ENCODE peak calls at places on chromosomes 2 and 18, in four cellular contexts. Z, O, W and N are unnamed samples. For H3K9me3 and H3K4me1, the result is how much of the 10 kb centered on the place peaks cover.

GRCh38 chr2:200862532-200863000 is 1.9 kb downstream of the CLK1 start:
- DNase-seq in Z (peak), O (peak), W (no peak), N (peak)

GRCh38 chr2:101679037-101679726 is 18.3 kb upstream of the MAP4K4 start:
- DNase-seq in Z (no peak), O (peak), W (no peak), N (peak)

GRCh38 chr18:59033361-59033760 is 106.3 kb upstream of the SEC11C start:
- DNase-seq in Z (no peak), O (no peak), W (no peak), N (peak)

GRCh38 chr2:14690926-14691325 is 58.4 kb downstream of the LRATD1 start:
- DNase-seq in Z (no peak), O (no peak), W (no peak), N (no peak)

GRCh38 chr2:218691234-218691633 is 19.3 kb downstream of the STK36 start:
- DNase-seq in Z (no peak), O (peak), W (no peak), N (peak)

GRCh38 chr18:59569321-59569720 is 127.9 kb downstream of the CCBE1 start:
- DNase-seq in Z (no peak), O (no peak), W (no peak), N (no peak)

GRCh38 chr2:218397502-218398436 is 1.9 kb upstream of the CTDSP1 start:
- DNase-seq in Z (no peak), O (peak), W (peak), N (peak)

GRCh38 chr18:74392323-74392722 is 64.8 kb downstream of the DIPK1C start:
- DNase-seq in Z (no peak), O (no peak), W (no peak), N (no peak)

GRCh38 chr2:135072125-135072997 is 20.3 kb downstream of the RAB3GAP1 start:
- DNase-seq in Z (no peak), O (no peak), W (no peak), N (no peak)
- H3K9me3 ChIP-seq in Z (under half), O (under half), W (under half), N (under half)

GRCh38 chr2:88856409-88857135 is 165.1 kb downstream of the RPIA start:
- DNase-seq in Z (no peak), O (no peak), W (no peak), N (no peak)
- H3K9ac ChIP-seq in Z (no peak), O (no peak), W (no peak), N (no peak)

GRCh38 chr2:43176449-43176848 is 50.0 kb downstream of the ZFP36L2 start:
- DNase-seq in Z (no peak), O (no peak), W (no peak), N (no peak)
- H3K4me1 ChIP-seq in Z (under half), O (under half), W (half or more), N (under half)

DNA sequence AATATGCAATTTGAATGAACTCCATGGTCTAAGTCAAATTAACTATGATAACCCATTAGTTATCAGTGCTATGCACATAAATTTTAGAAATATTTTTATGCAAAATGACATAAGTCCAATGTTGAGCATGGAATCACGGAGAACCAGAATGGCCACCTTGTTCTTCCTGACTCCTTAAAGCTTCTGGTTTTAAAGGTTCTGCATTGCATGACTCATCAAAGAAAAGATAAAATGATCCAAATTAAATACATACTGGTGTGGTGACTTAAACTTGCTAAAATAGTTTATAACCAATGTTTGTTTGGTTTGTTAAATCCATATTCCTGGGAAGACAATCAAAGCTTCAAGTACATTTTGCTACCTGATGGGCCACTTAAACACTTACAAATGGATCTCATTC is 1146.9 kb upstream of the NRXN1 start:
- DNase-seq in Z (no peak), O (no peak), W (no peak), N (peak)
- H3K9me3 ChIP-seq in Z (under half), O (under half), W (under half), N (under half)

GRCh38 chr2:16639431-16639830 is 26.2 kb downstream of the CYRIA start:
- DNase-seq in Z (no peak), O (no peak), W (no peak), N (no peak)

GRCh38 chr2:16633632-16634430 is 31.8 kb downstream of the CYRIA start:
- DNase-seq in Z (no peak), O (no peak), W (peak), N (no peak)

GRCh38 chr2:16632615-16633014 is 33.0 kb downstream of the CYRIA start:
- DNase-seq in Z (no peak), O (no peak), W (no peak), N (no peak)

GRCh38 chr2:16638941-16639340 is 26.7 kb downstream of the CYRIA start:
- DNase-seq in Z (no peak), O (no peak), W (no peak), N (no peak)

GRCh38 chr2:16635796-16636699 is 29.6 kb downstream of the CYRIA start:
- DNase-seq in Z (no peak), O (no peak), W (peak), N (no peak)
- H3K9ac ChIP-seq in Z (no peak), O (no peak), W (peak), N (peak)

DNA sequence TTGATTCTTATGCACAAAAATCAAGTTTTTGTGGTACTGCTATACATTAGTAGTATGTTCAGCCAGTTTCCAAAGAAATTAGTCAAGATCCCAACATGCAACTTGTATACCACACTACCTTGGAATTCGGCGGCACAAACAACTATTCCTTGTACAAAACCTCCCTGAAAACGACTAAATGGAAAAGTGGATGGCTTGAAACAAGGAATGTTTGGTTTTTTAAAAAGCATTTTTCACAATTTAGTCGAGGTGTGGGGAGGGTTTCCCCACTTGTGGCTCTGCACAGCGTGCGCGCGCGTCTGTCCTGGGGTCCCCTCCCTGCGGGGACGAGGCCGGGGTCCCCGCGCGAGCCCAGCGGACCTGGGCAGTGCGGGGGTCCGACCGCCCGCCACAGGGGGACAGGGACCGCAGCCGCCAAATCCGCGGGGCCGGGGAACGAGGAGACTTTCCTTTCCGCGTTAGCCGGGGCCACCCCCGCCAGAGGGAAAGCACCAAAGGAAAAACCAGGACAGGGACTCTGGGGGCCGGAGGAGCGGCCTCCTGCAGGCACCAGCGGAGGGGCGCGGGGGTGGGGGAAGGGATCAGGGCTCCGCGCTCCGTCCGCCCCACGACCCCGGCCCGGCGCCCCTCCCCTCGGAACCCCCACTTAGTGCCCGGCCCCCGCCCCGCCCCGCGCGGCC is 534 bp upstream of the SOCS6 start:
- DNase-seq in Z (no peak), O (peak), W (peak), N (peak)
- H3K4me1 ChIP-seq in Z (under half), O (under half), W (under half), N (under half)

DNA sequence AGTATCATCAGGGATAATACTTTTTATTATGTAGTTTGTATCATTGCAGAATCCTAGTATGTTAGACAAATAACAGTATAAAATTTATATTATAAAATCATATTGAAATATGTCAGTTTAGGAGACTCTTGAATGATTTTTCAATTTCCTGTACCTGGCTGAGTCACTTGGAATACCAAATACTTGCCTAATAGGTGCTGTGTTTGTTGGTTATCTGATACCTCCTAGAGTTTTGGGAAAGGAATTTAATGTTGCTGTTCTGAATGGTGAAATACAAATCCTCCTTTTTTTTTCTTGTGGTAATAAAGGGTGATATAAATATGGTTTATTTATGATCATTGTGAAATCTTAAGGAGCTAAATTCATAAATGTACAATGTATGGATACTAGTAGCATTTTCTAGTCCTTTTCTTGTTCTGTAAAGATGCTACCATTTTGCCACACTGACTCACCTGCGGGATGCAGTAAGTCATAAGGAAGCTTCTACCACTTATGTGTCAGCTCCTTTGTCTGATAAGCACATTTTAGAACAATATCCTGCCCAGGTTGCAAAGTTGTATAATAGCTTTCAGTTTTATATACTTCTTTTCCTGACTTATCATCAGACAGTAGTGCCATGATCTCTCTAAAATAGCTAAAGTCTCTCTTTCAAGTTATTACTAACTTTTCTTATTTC is 465.5 kb downstream of the XIRP2 start:
- DNase-seq in Z (no peak), O (no peak), W (no peak), N (no peak)
- H3K9me3 ChIP-seq in Z (under half), O (under half), W (under half), N (under half)

GRCh38 chr2:10226032-10226724 is 76.5 kb upstream of the HPCAL1 start:
- DNase-seq in Z (no peak), O (no peak), W (no peak), N (no peak)

GRCh38 chr2:10223932-10224720 is 78.6 kb upstream of the HPCAL1 start:
- DNase-seq in Z (no peak), O (no peak), W (no peak), N (no peak)

GRCh38 chr2:10223471-10223870 is 79.2 kb upstream of the HPCAL1 start:
- DNase-seq in Z (no peak), O (no peak), W (no peak), N (no peak)

GRCh38 chr2:10225291-10226031 is 77.2 kb upstream of the HPCAL1 start:
- DNase-seq in Z (no peak), O (no peak), W (no peak), N (no peak)

GRCh38 chr2:10224734-10225133 is 78.0 kb upstream of the HPCAL1 start:
- DNase-seq in Z (no peak), O (no peak), W (no peak), N (no peak)
- H3K9ac ChIP-seq in Z (no peak), O (no peak), W (no peak), N (no peak)

DNA sequence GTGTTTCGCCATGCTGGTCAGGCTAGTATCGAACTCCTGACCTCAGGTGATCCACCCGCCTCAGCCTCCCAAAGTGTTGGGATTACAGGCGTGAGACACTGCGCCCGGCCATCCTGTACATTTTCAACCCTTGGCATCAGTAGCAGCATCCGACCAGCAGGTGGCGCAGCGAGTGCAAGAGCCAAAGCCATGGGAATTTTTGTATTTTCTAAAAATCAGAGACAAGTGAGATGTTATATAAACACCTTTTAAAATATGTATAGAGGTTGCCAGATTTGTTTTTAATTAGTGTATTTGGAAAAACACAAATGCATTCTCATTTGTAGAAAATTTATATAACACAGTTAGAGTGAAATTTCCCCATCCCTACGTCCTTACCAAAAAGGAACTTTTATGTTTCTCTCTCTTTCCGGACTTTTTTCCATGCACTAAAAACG is 36.8 kb downstream of the MOGAT1 start:
- DNase-seq in Z (peak), O (peak), W (peak), N (peak)
- H3K4me1 ChIP-seq in Z (under half), O (under half), W (under half), N (under half)